ENCODE peak calls at places on chromosomes 11 and 22, in four cellular contexts. B, J, S and K are unnamed samples.
A peak's percentile ranks its signal among the peaks of the same experiment; 100 is the strongest.

GRCh38 chr22:30445438-30445936 is 19.9 kb downstream of the MTFP1 start:
- DNase-seq in J (peak; percentile 21), S (no peak), B (no peak), K (no peak)

GRCh38 chr11:72985645-72986044 is 156.5 kb downstream of the FCHSD2 start:
- DNase-seq in J (no peak), S (no peak), B (no peak), K (no peak)

GRCh38 chr11:63622318-63622717 is 8.1 kb upstream of the PLAAT3 start:
- DNase-seq in J (peak; percentile 9), S (no peak), B (no peak), K (no peak)

GRCh38 chr11:83760942-83761341 is 474.8 kb upstream of the CCDC90B start:
- DNase-seq in B (no peak), J (no peak), S (no peak), K (no peak)

GRCh38 chr22:25362883-25363240 is 143.4 kb downstream of the CRYBB2 start:
- DNase-seq in B (no peak), S (no peak), J (no peak), K (no peak)

GRCh38 chr22:46142548-46143490 is 7.5 kb upstream of the PPARA start:
- DNase-seq in J (no peak), S (no peak), B (no peak), K (no peak)

GRCh38 chr11:31412946-31413345 is 43.3 kb downstream of the DNAJC24 start:
- DNase-seq in B (no peak), J (no peak), S (no peak), K (no peak)

GRCh38 chr22:45992737-45993136 is 15.8 kb upstream of the WNT7B start:
- DNase-seq in B (no peak), J (no peak), S (no peak), K (no peak)

GRCh38 chr11:73854680-73855079 is 22.0 kb downstream of the COA4 start:
- DNase-seq in J (no peak), S (no peak), B (no peak), K (no peak)

GRCh38 chr11:32069361-32070058 is 21.4 kb upstream of the RCN1 start:
- DNase-seq in B (no peak), S (no peak), J (no peak), K (no peak)

GRCh38 chr11:47488111-47488510 is 39.2 kb upstream of the RAPSN start:
- DNase-seq in S (no peak), J (no peak), B (no peak), K (no peak)

GRCh38 chr11:61763930-61764605 is 11.6 kb downstream of the MYRF start:
- DNase-seq in J (no peak), S (no peak), B (no peak), K (no peak)

GRCh38 chr11:70270104-70270876 is at the start of gene PPFIA1:
- DNase-seq in B (peak; percentile 100), S (peak; percentile 96), J (peak; percentile 81), K (peak; percentile 82)

GRCh38 chr11:11010624-11011127 is 152.8 kb upstream of the ZBED5 start:
- DNase-seq in B (no peak), J (no peak), S (no peak), K (no peak)

GRCh38 chr22:17137861-17138425 is 16.8 kb upstream of the TMEM121B start:
- DNase-seq in J (no peak), B (no peak), S (no peak), K (no peak)

GRCh38 chr22:17260950-17261349 is 41.7 kb upstream of the ADA2 start:
- DNase-seq in B (no peak), S (no peak), J (no peak), K (no peak)

GRCh38 chr11:19013181-19013857 is 47.2 kb downstream of the MRGPRX2 start:
- DNase-seq in B (no peak), J (no peak), S (no peak), K (no peak)

GRCh38 chr22:37241351-37242142 is 2.5 kb downstream of the RAC2 start:
- DNase-seq in J (no peak), B (no peak), S (no peak), K (no peak)

GRCh38 chr11:47285969-47286770 is 16.2 kb downstream of the MADD start:
- DNase-seq in S (no peak), J (no peak), B (no peak), K (no peak)

GRCh38 chr11:119977881-119978280 is 160.0 kb downstream of the TRIM29 start:
- DNase-seq in J (no peak), S (no peak), B (no peak), K (no peak)

GRCh38 chr11:34606326-34607120 is 14.4 kb upstream of the EHF start:
- DNase-seq in S (no peak), B (no peak), J (no peak), K (no peak)

GRCh38 chr11:86194998-86195397 is 49.6 kb upstream of the EED start:
- DNase-seq in B (no peak), J (no peak), S (no peak), K (no peak)

GRCh38 chr22:43423046-43423445 is 11.2 kb downstream of the MPPED1 start:
- DNase-seq in B (no peak), S (no peak), J (no peak), K (no peak)

GRCh38 chr11:69252494-69252845 is 41.5 kb upstream of the MYEOV start:
- DNase-seq in S (no peak), J (no peak), B (no peak), K (no peak)

GRCh38 chr11:69140635-69141034 is 15.1 kb upstream of the SMIM38 start:
- DNase-seq in J (no peak), S (no peak), B (no peak), K (no peak)

GRCh38 chr22:48499456-48500425 is 1327.9 kb downstream of the BRD1 start:
- DNase-seq in J (no peak), B (no peak), S (no peak), K (no peak)

GRCh38 chr11:111823629-111824028 is 47.8 kb downstream of the ALG9 start:
- DNase-seq in S (no peak), J (no peak), B (no peak), K (no peak)

GRCh38 chr11:58837707-58838388 is 6.7 kb downstream of the GLYATL2 start:
- DNase-seq in B (no peak), S (no peak), J (no peak), K (no peak)

GRCh38 chr22:20751185-20751851 is 22.6 kb upstream of the SERPIND1 start:
- DNase-seq in S (no peak), B (no peak), J (no peak), K (no peak)

GRCh38 chr11:2310073-2310785 is 8.4 kb downstream of the TSPAN32 start:
- DNase-seq in S (no peak), B (no peak), J (no peak), K (no peak)

GRCh38 chr22:40534379-40535188 is 101.9 kb downstream of the MRTFA start:
- DNase-seq in J (peak; percentile 45), S (no peak), B (no peak), K (no peak)

GRCh38 chr22:41576877-41577276 is 12.8 kb downstream of the PMM1 start:
- DNase-seq in S (peak; percentile 13), B (peak; percentile 65), J (peak; percentile 41), K (no peak)

GRCh38 chr11:78069465-78069864 is 5.8 kb downstream of the THRSP start:
- DNase-seq in B (no peak), J (no peak), S (no peak), K (no peak)

GRCh38 chr22:38313384-38313955 is 3.8 kb downstream of the CSNK1E start:
- DNase-seq in B (no peak), J (peak; percentile 84), S (no peak), K (no peak)

GRCh38 chr11:13663631-13664071 is 4.8 kb upstream of the FAR1 start:
- DNase-seq in S (no peak), J (peak; percentile 16), B (no peak), K (no peak)

GRCh38 chr11:62677160-62677559 is 1.7 kb downstream of the UBXN1 start:
- DNase-seq in J (no peak), S (no peak), B (no peak), K (no peak)